ENCODE peak calls at places on chromosomes 13 and 19, in six cellular contexts. One of them, this sample, is unnamed.

GRCh38 chr13:67099494-67099893 is 130.6 kb downstream of the PCDH9 start:
- DNase-seq in thoracic aorta: no peak
- DNase-seq in aorta: no peak
- DNase-seq in uterus: no peak
- DNase-seq in RWPE1: no peak
- DNase-seq in HCT116: no peak
- DNase-seq in this sample: no peak

GRCh38 chr19:23116802-23117571 is at the start of gene ZNF730:
- DNase-seq in thoracic aorta: no peak
- DNase-seq in aorta: peak
- DNase-seq in uterus: peak
- DNase-seq in RWPE1: peak
- DNase-seq in HCT116: no peak
- DNase-seq in this sample: no peak

GRCh38 chr13:90315061-90315460 is 1032.4 kb upstream of the MIR17HG start:
- DNase-seq in thoracic aorta: no peak
- DNase-seq in aorta: no peak
- DNase-seq in uterus: no peak
- DNase-seq in RWPE1: no peak
- DNase-seq in HCT116: no peak
- DNase-seq in this sample: no peak

GRCh38 chr13:42384265-42384664 is 112.3 kb downstream of the AKAP11 start:
- DNase-seq in thoracic aorta: no peak
- DNase-seq in aorta: no peak
- DNase-seq in uterus: no peak
- DNase-seq in RWPE1: peak
- DNase-seq in HCT116: no peak
- DNase-seq in this sample: no peak

GRCh38 chr13:108985166-108985565 is 355.8 kb downstream of the MYO16 start:
- DNase-seq in thoracic aorta: no peak
- DNase-seq in aorta: no peak
- DNase-seq in uterus: no peak
- DNase-seq in RWPE1: no peak
- DNase-seq in HCT116: no peak
- DNase-seq in this sample: no peak

GRCh38 chr13:108968566-108968965 is 339.2 kb downstream of the MYO16 start:
- DNase-seq in thoracic aorta: no peak
- DNase-seq in aorta: no peak
- DNase-seq in uterus: no peak
- DNase-seq in RWPE1: no peak
- DNase-seq in HCT116: no peak
- DNase-seq in this sample: no peak

GRCh38 chr13:106291006-106291405 is 244.5 kb downstream of the EFNB2 start:
- DNase-seq in thoracic aorta: no peak
- DNase-seq in aorta: no peak
- DNase-seq in uterus: no peak
- DNase-seq in RWPE1: peak
- DNase-seq in HCT116: no peak
- DNase-seq in this sample: no peak

GRCh38 chr19:17632577-17632976 is 55.6 kb downstream of the UNC13A start:
- DNase-seq in thoracic aorta: no peak
- DNase-seq in aorta: no peak
- DNase-seq in uterus: no peak
- DNase-seq in RWPE1: no peak
- DNase-seq in HCT116: no peak
- DNase-seq in this sample: no peak

GRCh38 chr19:48169585-48169973 is 565 bp downstream of the LIG1 start:
- DNase-seq in thoracic aorta: peak
- DNase-seq in aorta: peak
- DNase-seq in uterus: peak
- DNase-seq in RWPE1: peak
- DNase-seq in HCT116: peak
- DNase-seq in this sample: peak

GRCh38 chr19:5045015-5045414 is 76.1 kb downstream of the KDM4B start:
- DNase-seq in thoracic aorta: no peak
- DNase-seq in aorta: no peak
- DNase-seq in uterus: no peak
- DNase-seq in RWPE1: no peak
- DNase-seq in HCT116: no peak
- DNase-seq in this sample: no peak

GRCh38 chr19:21092107-21092506 is 10.1 kb downstream of the ZNF714 start:
- DNase-seq in thoracic aorta: no peak
- DNase-seq in aorta: no peak
- DNase-seq in uterus: no peak
- DNase-seq in RWPE1: no peak
- DNase-seq in HCT116: no peak
- DNase-seq in this sample: no peak

GRCh38 chr13:28597641-28598040 is 61.3 kb upstream of the POMP start:
- DNase-seq in thoracic aorta: no peak
- DNase-seq in aorta: no peak
- DNase-seq in uterus: no peak
- DNase-seq in RWPE1: no peak
- DNase-seq in HCT116: no peak
- DNase-seq in this sample: no peak

GRCh38 chr13:65217459-65217858 is 2012.7 kb downstream of the PCDH9 start:
- DNase-seq in thoracic aorta: no peak
- DNase-seq in aorta: no peak
- DNase-seq in uterus: no peak
- DNase-seq in RWPE1: no peak
- DNase-seq in HCT116: no peak
- DNase-seq in this sample: no peak

GRCh38 chr19:53927745-53928144 is 18.7 kb downstream of the CACNG7 start:
- DNase-seq in thoracic aorta: no peak
- DNase-seq in aorta: no peak
- DNase-seq in uterus: no peak
- DNase-seq in RWPE1: peak
- DNase-seq in HCT116: no peak
- DNase-seq in this sample: no peak

GRCh38 chr19:44993926-44994537 is 7.2 kb upstream of the RELB start:
- DNase-seq in thoracic aorta: no peak
- DNase-seq in aorta: no peak
- DNase-seq in uterus: no peak
- DNase-seq in RWPE1: no peak
- DNase-seq in HCT116: no peak
- DNase-seq in this sample: no peak

GRCh38 chr19:18946918-18947317 is 5.9 kb upstream of the HOMER3 start:
- DNase-seq in thoracic aorta: no peak
- DNase-seq in aorta: no peak
- DNase-seq in uterus: no peak
- DNase-seq in RWPE1: no peak
- DNase-seq in HCT116: no peak
- DNase-seq in this sample: no peak

GRCh38 chr13:59259416-59260000 is 904.2 kb downstream of the DIAPH3 start:
- DNase-seq in thoracic aorta: no peak
- DNase-seq in aorta: no peak
- DNase-seq in uterus: no peak
- DNase-seq in RWPE1: no peak
- DNase-seq in HCT116: no peak
- DNase-seq in this sample: no peak

GRCh38 chr19:13011653-13012389 is 16.5 kb downstream of the NFIX start:
- DNase-seq in thoracic aorta: no peak
- DNase-seq in aorta: no peak
- DNase-seq in uterus: peak
- DNase-seq in RWPE1: no peak
- DNase-seq in HCT116: no peak
- DNase-seq in this sample: no peak

GRCh38 chr13:110269509-110270185 is 37.3 kb downstream of the COL4A1 start:
- DNase-seq in thoracic aorta: no peak
- DNase-seq in aorta: no peak
- DNase-seq in uterus: no peak
- DNase-seq in RWPE1: no peak
- DNase-seq in HCT116: no peak
- DNase-seq in this sample: no peak

GRCh38 chr13:21638319-21639282 is 32.3 kb upstream of the FGF9 start:
- DNase-seq in thoracic aorta: no peak
- DNase-seq in aorta: no peak
- DNase-seq in uterus: no peak
- DNase-seq in RWPE1: peak
- DNase-seq in HCT116: no peak
- DNase-seq in this sample: no peak

GRCh38 chr13:66618702-66619101 is 611.4 kb downstream of the PCDH9 start:
- DNase-seq in thoracic aorta: no peak
- DNase-seq in aorta: no peak
- DNase-seq in uterus: no peak
- DNase-seq in RWPE1: peak
- DNase-seq in HCT116: peak
- DNase-seq in this sample: no peak

GRCh38 chr19:1068111-1069001 is 1.4 kb downstream of the ARHGAP45 start:
- DNase-seq in thoracic aorta: no peak
- DNase-seq in aorta: peak
- DNase-seq in uterus: no peak
- DNase-seq in RWPE1: no peak
- DNase-seq in HCT116: no peak
- DNase-seq in this sample: no peak

GRCh38 chr19:1069009-1069779 is 2.2 kb downstream of the ARHGAP45 start:
- DNase-seq in thoracic aorta: no peak
- DNase-seq in aorta: peak
- DNase-seq in uterus: no peak
- DNase-seq in RWPE1: no peak
- DNase-seq in HCT116: no peak
- DNase-seq in this sample: peak

GRCh38 chr19:1066251-1066747 is 668 bp upstream of the ARHGAP45 start:
- DNase-seq in thoracic aorta: no peak
- DNase-seq in aorta: peak
- DNase-seq in uterus: no peak
- DNase-seq in RWPE1: no peak
- DNase-seq in HCT116: no peak
- DNase-seq in this sample: no peak

GRCh38 chr19:1066748-1067340 is at the start of gene ARHGAP45:
- DNase-seq in thoracic aorta: no peak
- DNase-seq in aorta: peak
- DNase-seq in uterus: no peak
- DNase-seq in RWPE1: no peak
- DNase-seq in HCT116: no peak
- DNase-seq in this sample: no peak

GRCh38 chr19:1067341-1068103 is 555 bp downstream of the ARHGAP45 start:
- DNase-seq in thoracic aorta: no peak
- DNase-seq in aorta: peak
- DNase-seq in uterus: no peak
- DNase-seq in RWPE1: no peak
- DNase-seq in HCT116: no peak
- DNase-seq in this sample: no peak
- H3K27ac ChIP-seq in thoracic aorta: peak
- H3K27ac ChIP-seq in aorta: no peak
- H3K27ac ChIP-seq in uterus: no peak
- H3K27ac ChIP-seq in RWPE1: peak
- H3K27ac ChIP-seq in HCT116: peak
- H3K27ac ChIP-seq in this sample: no peak

DNA sequence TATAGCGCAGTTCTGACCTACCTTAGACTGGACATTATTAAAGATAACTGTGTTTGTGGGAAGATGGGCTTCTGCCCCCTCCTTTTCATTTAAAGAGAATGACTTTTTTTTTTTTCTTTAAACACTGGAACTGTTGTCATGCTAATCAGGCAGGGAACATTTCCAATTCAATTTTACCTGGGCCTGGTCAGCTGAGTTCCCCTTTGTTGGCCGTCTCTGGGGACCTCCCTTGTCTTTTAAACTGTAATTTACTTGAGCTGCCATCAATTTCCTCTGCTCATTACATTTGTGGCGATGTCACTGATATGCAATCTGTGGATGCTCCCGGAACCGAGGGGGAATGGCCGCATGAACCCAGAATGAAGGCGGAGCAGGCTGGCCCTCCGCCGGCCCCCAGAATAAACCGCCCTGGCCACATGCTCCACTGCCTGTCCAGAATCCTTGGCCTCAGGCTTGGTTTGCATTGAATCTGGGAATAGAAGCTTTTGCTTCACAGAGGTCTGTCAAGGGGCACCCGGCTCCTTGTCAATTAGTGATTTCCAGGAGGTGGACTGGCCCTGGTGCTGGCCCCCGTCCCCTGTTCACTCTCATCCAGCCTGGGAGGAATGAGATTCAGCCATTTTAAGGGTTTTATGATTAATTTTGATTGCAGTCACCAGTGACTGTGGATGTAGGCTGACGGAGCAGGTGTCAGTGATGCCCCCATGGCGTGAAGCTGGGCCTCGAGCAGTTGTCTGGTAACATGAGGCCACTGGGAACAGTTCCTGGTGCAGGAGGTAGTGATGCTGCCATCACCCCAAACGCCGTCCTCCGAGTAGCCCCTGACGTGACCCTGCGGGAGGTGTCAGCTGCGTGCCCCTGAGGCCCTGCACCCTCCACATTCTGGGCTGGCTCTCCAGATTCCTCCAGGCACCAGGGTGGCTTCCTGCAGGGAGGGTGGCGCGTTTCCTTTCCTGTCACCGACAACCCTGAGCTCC is 276.9 kb downstream of the TEX29 start:
- DNase-seq in thoracic aorta: no peak
- DNase-seq in aorta: no peak
- DNase-seq in uterus: no peak
- DNase-seq in RWPE1: no peak
- DNase-seq in HCT116: no peak
- DNase-seq in this sample: no peak
- H3K27ac ChIP-seq in thoracic aorta: no peak
- H3K27ac ChIP-seq in aorta: no peak
- H3K27ac ChIP-seq in uterus: no peak
- H3K27ac ChIP-seq in RWPE1: no peak
- H3K27ac ChIP-seq in HCT116: no peak
- H3K27ac ChIP-seq in this sample: no peak

GRCh38 chr19:32201661-32202060 is 143.7 kb upstream of the ZNF507 start:
- DNase-seq in thoracic aorta: no peak
- DNase-seq in aorta: no peak
- DNase-seq in uterus: no peak
- DNase-seq in RWPE1: no peak
- DNase-seq in HCT116: no peak
- DNase-seq in this sample: peak
- H3K27ac ChIP-seq in thoracic aorta: no peak
- H3K27ac ChIP-seq in aorta: no peak
- H3K27ac ChIP-seq in uterus: no peak
- H3K27ac ChIP-seq in RWPE1: no peak
- H3K27ac ChIP-seq in HCT116: no peak
- H3K27ac ChIP-seq in this sample: no peak

DNA sequence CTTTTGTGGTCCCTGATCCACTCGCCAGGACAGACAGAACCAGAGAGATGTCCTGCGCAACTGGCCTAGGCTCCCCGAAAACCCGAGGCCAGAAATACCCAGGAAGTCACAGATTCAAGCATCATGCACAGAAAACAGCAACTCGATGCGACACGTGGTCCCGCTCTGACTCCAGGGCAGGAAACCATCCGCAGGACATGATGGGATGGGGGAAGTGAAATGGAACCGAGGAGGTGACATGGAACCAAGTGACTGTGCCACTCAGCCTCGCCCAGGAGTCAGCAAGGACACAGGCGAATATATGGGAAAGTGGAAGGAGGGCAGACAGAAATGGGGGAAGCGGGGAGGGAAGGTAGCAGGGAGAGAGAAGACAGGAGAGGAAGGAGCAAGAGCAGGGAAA is 1.1 kb downstream of the ZSCAN18 start:
- DNase-seq in thoracic aorta: no peak
- DNase-seq in aorta: no peak
- DNase-seq in uterus: no peak
- DNase-seq in RWPE1: no peak
- DNase-seq in HCT116: no peak
- DNase-seq in this sample: no peak
- H3K27ac ChIP-seq in thoracic aorta: peak
- H3K27ac ChIP-seq in aorta: no peak
- H3K27ac ChIP-seq in uterus: no peak
- H3K27ac ChIP-seq in RWPE1: no peak
- H3K27ac ChIP-seq in HCT116: no peak
- H3K27ac ChIP-seq in this sample: peak